ENCODE peak calls at places on chromosome 3, in six cellular contexts. F, B, N, S, J and E are unnamed samples.
A peak's percentile ranks its signal among the peaks of the same experiment; 100 is the strongest.

GRCh38 chr3:107710851-107711250 is 188.1 kb downstream of the BBX start:
- DNase-seq in F (peak; percentile 46), B (peak; percentile 69), N (peak; percentile 78), S (peak; percentile 32), J (no peak), E (no peak)

GRCh38 chr3:170421758-170422157 is 3.1 kb downstream of the CLDN11 start:
- DNase-seq in F (no peak), B (no peak), N (no peak), S (no peak), J (no peak), E (no peak)

GRCh38 chr3:56868706-56869105 is 67.0 kb upstream of the ARHGEF3 start:
- DNase-seq in F (no peak), B (no peak), N (no peak), S (no peak), J (no peak), E (no peak)

GRCh38 chr3:31704156-31704555 is 171.4 kb downstream of the STT3B start:
- DNase-seq in F (no peak), B (no peak), N (no peak), S (no peak), J (no peak), E (no peak)

GRCh38 chr3:112813723-112814171 is 32.9 kb downstream of the CD200R1L start:
- DNase-seq in F (peak; percentile 62), B (no peak), N (no peak), S (no peak), J (no peak), E (no peak)

GRCh38 chr3:186949281-186949982 is 19.1 kb downstream of the ST6GAL1 start:
- DNase-seq in F (peak; percentile 50), B (no peak), N (no peak), S (no peak), J (no peak), E (no peak)

GRCh38 chr3:194000100-194000499 is 135.8 kb upstream of the HES1 start:
- DNase-seq in F (no peak), B (no peak), N (no peak), S (no peak), J (no peak), E (no peak)

GRCh38 chr3:130854208-130854864 is 39.5 kb upstream of the ATP2C1 start:
- DNase-seq in F (no peak), B (no peak), N (no peak), S (no peak), J (no peak), E (no peak)

GRCh38 chr3:159637895-159638542 is 350.6 kb upstream of the IL12A start:
- DNase-seq in F (peak; percentile 79), B (no peak), N (no peak), S (no peak), J (no peak), E (no peak)

GRCh38 chr3:13195374-13195773 is 122.1 kb upstream of the IQSEC1 start:
- DNase-seq in F (no peak), B (no peak), N (no peak), S (no peak), J (no peak), E (no peak)

GRCh38 chr3:187773963-187774789 is 28.9 kb upstream of the BCL6 start:
- DNase-seq in F (no peak), B (no peak), N (peak; percentile 54), S (no peak), J (no peak), E (no peak)

GRCh38 chr3:55947406-55947805 is 460.3 kb upstream of the WNT5A start:
- DNase-seq in F (no peak), B (no peak), N (no peak), S (no peak), J (no peak), E (no peak)

GRCh38 chr3:65231544-65231943 is 543.7 kb upstream of the ADAMTS9 start:
- DNase-seq in F (no peak), B (no peak), N (no peak), S (no peak), J (no peak), E (no peak)

GRCh38 chr3:169998668-169999131 is 32.1 kb downstream of the SEC62 start:
- DNase-seq in F (peak; percentile 99), B (no peak), N (no peak), S (no peak), J (no peak), E (no peak)

GRCh38 chr3:87333393-87333892 is 57.1 kb upstream of the POU1F1 start:
- DNase-seq in F (peak; percentile 80), B (no peak), N (no peak), S (no peak), J (no peak), E (no peak)

GRCh38 chr3:60226907-60227306 is 1024.3 kb downstream of the FHIT start:
- DNase-seq in F (no peak), B (no peak), N (no peak), S (no peak), J (no peak), E (no peak)

GRCh38 chr3:43996379-43997301 is 245.0 kb upstream of the TOPAZ1 start:
- DNase-seq in F (no peak), B (no peak), N (no peak), S (peak; percentile 21), J (peak; percentile 84), E (no peak)
- H3K4me3 ChIP-seq in F (no peak overlapping the region), B (peak overlapping the region; percentile 17), N (no peak overlapping the region), S (no peak overlapping the region), J (peak overlapping the region; percentile 56), E (peak overlapping the region; percentile 29)

GRCh38 chr3:14431556-14431927 is 29.1 kb downstream of the SLC6A6 start:
- DNase-seq in F (no peak), B (no peak), N (peak; percentile 42), S (no peak), J (no peak), E (peak; percentile 79)
- TF ChIP-seq POLR2A in F (no peak), B (no peak), N (no peak), S (no peak), J (no peak), E (no peak)

GRCh38 chr3:43366466-43366865 is 80.1 kb downstream of the SNRK start:
- DNase-seq in F (no peak), B (no peak), N (no peak), S (no peak), J (no peak), E (peak; percentile 41)

GRCh38 chr3:43366880-43367279 is 80.5 kb downstream of the SNRK start:
- DNase-seq in F (no peak), B (no peak), N (no peak), S (no peak), J (no peak), E (no peak)

GRCh38 chr3:43371494-43371893 is 85.2 kb downstream of the SNRK start:
- DNase-seq in F (no peak), B (no peak), N (no peak), S (no peak), J (no peak), E (no peak)

GRCh38 chr3:43372007-43372754 is 85.8 kb downstream of the SNRK start:
- DNase-seq in F (no peak), B (no peak), N (no peak), S (no peak), J (no peak), E (no peak)

DNA sequence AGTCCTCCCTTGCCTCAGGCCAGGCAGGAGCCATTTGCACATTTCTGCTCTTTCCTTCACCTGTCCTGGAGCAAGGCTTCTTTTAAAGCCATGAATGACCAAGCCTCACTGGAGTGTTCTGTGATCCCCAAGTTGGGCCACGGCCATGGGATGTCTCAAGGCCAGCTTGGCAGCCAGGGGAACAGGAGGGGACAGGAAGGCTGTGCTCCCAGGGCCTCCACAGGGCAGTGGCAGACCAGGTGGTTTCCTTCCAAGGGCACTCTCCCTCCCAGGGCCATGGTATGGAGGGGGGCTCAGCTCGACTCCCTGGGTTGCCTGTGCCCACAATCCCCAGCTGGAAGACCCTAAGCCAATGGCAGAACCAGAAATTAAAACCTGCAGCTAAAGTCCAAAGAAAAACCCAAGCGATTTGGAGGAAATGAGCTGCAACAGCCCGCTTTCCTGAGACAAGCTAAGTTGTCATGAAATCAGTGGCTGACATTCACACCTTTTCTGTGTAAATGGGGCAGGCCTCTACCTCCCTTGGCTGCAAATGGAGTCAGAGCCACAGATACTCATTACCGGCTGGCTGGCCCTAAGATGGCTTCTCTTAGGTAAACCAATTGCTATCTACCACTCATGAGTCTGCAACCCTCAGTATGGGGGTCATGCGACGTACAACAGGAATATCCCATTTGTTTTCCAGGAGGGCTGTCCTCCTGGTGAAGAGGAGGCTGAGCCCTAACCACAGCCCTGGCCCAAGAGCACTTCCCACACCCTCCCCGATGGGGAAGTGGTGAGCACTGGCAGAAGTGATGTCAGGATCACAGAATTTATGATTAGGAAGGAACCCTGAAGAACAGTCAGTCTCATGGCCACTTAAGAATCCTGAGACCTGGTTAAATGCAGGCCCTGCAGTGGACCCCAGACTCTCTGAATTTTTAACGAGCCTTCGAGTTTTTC is 83.3 kb downstream of the SNRK start:
- DNase-seq in F (no peak), B (no peak), N (no peak), S (no peak), J (no peak), E (no peak)
- TF ChIP-seq CTCF in F (no peak), B (no peak), N (no peak), S (no peak), J (no peak), E (no peak)

DNA sequence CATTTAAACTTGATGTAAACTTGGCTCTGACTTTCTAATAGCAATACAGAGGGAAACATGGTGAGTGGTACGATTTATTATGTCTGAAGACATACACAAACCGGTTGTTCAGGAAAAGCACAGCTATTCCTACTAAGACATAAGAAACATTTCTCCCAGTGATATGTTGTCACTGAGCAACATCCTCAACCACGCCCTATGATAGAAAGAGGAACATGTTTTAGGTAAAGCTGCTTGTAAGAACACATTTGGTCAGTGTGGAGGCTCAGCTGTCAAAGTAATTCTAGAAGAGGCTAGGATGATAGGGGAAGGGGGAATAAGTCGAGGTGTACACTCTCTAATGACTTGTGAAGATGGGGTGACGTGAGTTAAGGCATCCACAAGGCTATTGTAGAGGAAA is 42.7 kb upstream of the B3GNT5 start:
- DNase-seq in F (no peak), B (no peak), N (no peak), S (no peak), J (no peak), E (no peak)
- H3K4me3 ChIP-seq in F (no peak overlapping the region), B (no peak overlapping the region), N (no peak overlapping the region), S (no peak overlapping the region), J (no peak overlapping the region), E (no peak overlapping the region)

DNA sequence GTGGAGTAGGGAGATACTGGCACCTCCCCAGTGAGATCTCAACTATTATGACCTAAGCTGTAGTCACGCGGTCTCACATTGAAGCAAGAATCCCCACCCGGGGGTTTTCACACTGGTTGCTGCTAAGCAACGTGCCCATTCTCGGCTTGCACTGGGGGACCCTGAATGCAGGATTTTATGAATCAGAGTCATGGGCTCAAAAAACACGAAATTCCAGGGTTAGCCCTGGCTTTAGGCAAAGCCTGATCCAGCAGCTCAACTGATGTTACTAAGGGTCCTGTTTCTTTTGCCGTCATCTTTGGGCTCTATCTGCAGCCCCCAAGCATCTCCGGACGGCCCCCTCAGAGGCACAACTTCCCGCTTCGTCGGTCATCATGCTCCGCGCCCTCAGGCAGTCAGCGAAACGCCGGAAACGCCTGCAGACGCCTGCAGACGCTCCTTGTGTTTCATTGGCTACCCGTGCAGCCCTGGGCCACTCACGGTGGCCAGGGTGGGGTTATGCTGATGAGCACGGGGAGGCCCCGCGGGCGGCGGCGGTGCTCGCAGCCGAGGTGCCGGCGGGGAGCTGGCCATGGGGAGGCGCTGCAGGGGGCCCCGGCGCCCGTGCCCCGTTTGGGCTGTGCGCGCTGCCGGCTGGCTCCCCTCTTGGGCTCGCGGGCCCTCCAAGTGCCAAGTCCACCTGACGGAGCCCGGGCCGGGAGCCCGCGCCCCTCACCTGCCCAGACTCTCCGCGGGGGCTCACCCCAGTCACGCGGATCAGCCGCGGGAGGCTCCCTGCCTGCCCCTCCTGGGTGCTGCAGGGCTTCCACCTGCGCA is 25.8 kb downstream of the EFCC1 start:
- DNase-seq in F (peak; percentile 48), B (peak; percentile 95), N (peak; percentile 90), S (peak; percentile 89), J (peak; percentile 96), E (peak; percentile 90)
- TF ChIP-seq POLR2A in F (no peak), B (no peak), N (no peak), S (peak; percentile 65), J (no peak), E (peak; percentile 48)